ENCODE peak calls at places on chromosome 18, in nine cellular contexts. One of them, this sample, is unnamed.

GRCh38 chr18:23200751-23201150 is 65.5 kb downstream of the CABLES1 start:
- DNase-seq in EL: no peak
- DNase-seq in GM12892: no peak
- DNase-seq in A172: no peak
- DNase-seq in GM23248: no peak
- DNase-seq in kidney epithelial cell: no peak
- DNase-seq in hepatic stellate cell: no peak
- DNase-seq in T-helper 1 cell: no peak
- DNase-seq in stimulated activated CD4-positive, alpha-beta T cell treated with anti-CD3 and anti-CD28 coated beads, Interleukin-1b, Interleukin-23, amount 100 ng/mL, for 48 hours: no peak
- DNase-seq in this sample: peak; percentile 68

GRCh38 chr18:45879681-45880655 is 54.5 kb downstream of the SIGLEC15 start:
- DNase-seq in hepatic stellate cell: peak; percentile 56
- DNase-seq in EL: peak; percentile 59
- DNase-seq in GM12892: peak; percentile 48
- DNase-seq in stimulated activated CD4-positive, alpha-beta T cell treated with anti-CD3 and anti-CD28 coated beads, Interleukin-1b, Interleukin-23, amount 100 ng/mL, for 48 hours: peak; percentile 63
- DNase-seq in kidney epithelial cell: peak; percentile 19
- DNase-seq in A172: peak; percentile 27
- DNase-seq in T-helper 1 cell: peak; percentile 60
- DNase-seq in GM23248: peak; percentile 74
- DNase-seq in this sample: peak; percentile 94

GRCh38 chr18:6975084-6975483 is 142.5 kb downstream of the LAMA1 start:
- DNase-seq in A172: no peak
- DNase-seq in hepatic stellate cell: no peak
- DNase-seq in T-helper 1 cell: no peak
- DNase-seq in stimulated activated CD4-positive, alpha-beta T cell treated with anti-CD3 and anti-CD28 coated beads, Interleukin-1b, Interleukin-23, amount 100 ng/mL, for 48 hours: no peak
- DNase-seq in EL: no peak
- DNase-seq in GM23248: no peak
- DNase-seq in GM12892: no peak
- DNase-seq in kidney epithelial cell: no peak
- DNase-seq in this sample: no peak

GRCh38 chr18:66682855-66683322 is 79.0 kb upstream of the CDH19 start:
- DNase-seq in kidney epithelial cell: no peak
- DNase-seq in hepatic stellate cell: no peak
- DNase-seq in GM23248: no peak
- DNase-seq in T-helper 1 cell: no peak
- DNase-seq in GM12892: no peak
- DNase-seq in A172: no peak
- DNase-seq in EL: no peak
- DNase-seq in stimulated activated CD4-positive, alpha-beta T cell treated with anti-CD3 and anti-CD28 coated beads, Interleukin-1b, Interleukin-23, amount 100 ng/mL, for 48 hours: no peak
- DNase-seq in this sample: no peak

GRCh38 chr18:48841381-48842258 is 109.1 kb downstream of the SMAD7 start:
- DNase-seq in EL: peak; percentile 66
- DNase-seq in kidney epithelial cell: no peak
- DNase-seq in GM12892: no peak
- DNase-seq in GM23248: peak; percentile 77
- DNase-seq in T-helper 1 cell: no peak
- DNase-seq in stimulated activated CD4-positive, alpha-beta T cell treated with anti-CD3 and anti-CD28 coated beads, Interleukin-1b, Interleukin-23, amount 100 ng/mL, for 48 hours: no peak
- DNase-seq in A172: no peak
- DNase-seq in hepatic stellate cell: peak; percentile 68
- DNase-seq in this sample: peak; percentile 69

GRCh38 chr18:43668866-43669265 is 391.6 kb upstream of the SYT4 start:
- DNase-seq in kidney epithelial cell: no peak
- DNase-seq in EL: no peak
- DNase-seq in GM12892: no peak
- DNase-seq in GM23248: no peak
- DNase-seq in stimulated activated CD4-positive, alpha-beta T cell treated with anti-CD3 and anti-CD28 coated beads, Interleukin-1b, Interleukin-23, amount 100 ng/mL, for 48 hours: no peak
- DNase-seq in hepatic stellate cell: no peak
- DNase-seq in T-helper 1 cell: no peak
- DNase-seq in A172: no peak
- DNase-seq in this sample: no peak

GRCh38 chr18:23856466-23857175 is 157.9 kb upstream of the TTC39C start:
- DNase-seq in GM12892: no peak
- DNase-seq in stimulated activated CD4-positive, alpha-beta T cell treated with anti-CD3 and anti-CD28 coated beads, Interleukin-1b, Interleukin-23, amount 100 ng/mL, for 48 hours: no peak
- DNase-seq in GM23248: no peak
- DNase-seq in hepatic stellate cell: no peak
- DNase-seq in EL: peak; percentile 15
- DNase-seq in T-helper 1 cell: no peak
- DNase-seq in A172: peak; percentile 53
- DNase-seq in kidney epithelial cell: no peak
- DNase-seq in this sample: peak; percentile 73

GRCh38 chr18:702957-703659 is 9.3 kb downstream of the ENOSF1 start:
- DNase-seq in EL: peak; percentile 87
- DNase-seq in hepatic stellate cell: peak; percentile 44
- DNase-seq in GM23248: peak; percentile 96
- DNase-seq in kidney epithelial cell: peak; percentile 71
- DNase-seq in GM12892: no peak
- DNase-seq in A172: peak; percentile 86
- DNase-seq in stimulated activated CD4-positive, alpha-beta T cell treated with anti-CD3 and anti-CD28 coated beads, Interleukin-1b, Interleukin-23, amount 100 ng/mL, for 48 hours: no peak
- DNase-seq in T-helper 1 cell: no peak
- DNase-seq in this sample: no peak

GRCh38 chr18:11506871-11507270 is 102.5 kb upstream of the SLC35G4 start:
- DNase-seq in EL: no peak
- DNase-seq in stimulated activated CD4-positive, alpha-beta T cell treated with anti-CD3 and anti-CD28 coated beads, Interleukin-1b, Interleukin-23, amount 100 ng/mL, for 48 hours: no peak
- DNase-seq in kidney epithelial cell: no peak
- DNase-seq in GM23248: no peak
- DNase-seq in GM12892: no peak
- DNase-seq in hepatic stellate cell: no peak
- DNase-seq in T-helper 1 cell: no peak
- DNase-seq in A172: peak; percentile 68
- DNase-seq in this sample: no peak

GRCh38 chr18:72819050-72819449 is 48.7 kb downstream of the NETO1 start:
- DNase-seq in A172: no peak
- DNase-seq in GM12892: no peak
- DNase-seq in EL: no peak
- DNase-seq in stimulated activated CD4-positive, alpha-beta T cell treated with anti-CD3 and anti-CD28 coated beads, Interleukin-1b, Interleukin-23, amount 100 ng/mL, for 48 hours: no peak
- DNase-seq in hepatic stellate cell: no peak
- DNase-seq in T-helper 1 cell: no peak
- DNase-seq in kidney epithelial cell: no peak
- DNase-seq in GM23248: no peak
- DNase-seq in this sample: no peak

GRCh38 chr18:79436556-79437275 is 41.0 kb downstream of the NFATC1 start:
- DNase-seq in hepatic stellate cell: no peak
- DNase-seq in GM12892: no peak
- DNase-seq in kidney epithelial cell: no peak
- DNase-seq in T-helper 1 cell: no peak
- DNase-seq in stimulated activated CD4-positive, alpha-beta T cell treated with anti-CD3 and anti-CD28 coated beads, Interleukin-1b, Interleukin-23, amount 100 ng/mL, for 48 hours: no peak
- DNase-seq in A172: no peak
- DNase-seq in EL: no peak
- DNase-seq in GM23248: no peak
- DNase-seq in this sample: no peak

GRCh38 chr18:31837879-31838278 is 77.2 kb upstream of the SLC25A52 start:
- DNase-seq in T-helper 1 cell: no peak
- DNase-seq in stimulated activated CD4-positive, alpha-beta T cell treated with anti-CD3 and anti-CD28 coated beads, Interleukin-1b, Interleukin-23, amount 100 ng/mL, for 48 hours: no peak
- DNase-seq in GM12892: no peak
- DNase-seq in A172: no peak
- DNase-seq in kidney epithelial cell: no peak
- DNase-seq in GM23248: no peak
- DNase-seq in hepatic stellate cell: no peak
- DNase-seq in EL: no peak
- DNase-seq in this sample: no peak

GRCh38 chr18:67486534-67486933 is 30.0 kb downstream of the DSEL start:
- DNase-seq in GM12892: no peak
- DNase-seq in A172: no peak
- DNase-seq in stimulated activated CD4-positive, alpha-beta T cell treated with anti-CD3 and anti-CD28 coated beads, Interleukin-1b, Interleukin-23, amount 100 ng/mL, for 48 hours: no peak
- DNase-seq in GM23248: no peak
- DNase-seq in T-helper 1 cell: no peak
- DNase-seq in EL: no peak
- DNase-seq in kidney epithelial cell: no peak
- DNase-seq in hepatic stellate cell: no peak
- DNase-seq in this sample: no peak

GRCh38 chr18:21604711-21605110 is 4.2 kb upstream of the ESCO1 start:
- DNase-seq in GM23248: peak; percentile 3
- DNase-seq in kidney epithelial cell: no peak
- DNase-seq in hepatic stellate cell: no peak
- DNase-seq in stimulated activated CD4-positive, alpha-beta T cell treated with anti-CD3 and anti-CD28 coated beads, Interleukin-1b, Interleukin-23, amount 100 ng/mL, for 48 hours: no peak
- DNase-seq in GM12892: no peak
- DNase-seq in A172: no peak
- DNase-seq in T-helper 1 cell: no peak
- DNase-seq in EL: no peak
- DNase-seq in this sample: no peak

GRCh38 chr18:35711227-35711626 is 129.7 kb downstream of the GALNT1 start:
- DNase-seq in T-helper 1 cell: no peak
- DNase-seq in A172: no peak
- DNase-seq in kidney epithelial cell: no peak
- DNase-seq in EL: no peak
- DNase-seq in GM12892: no peak
- DNase-seq in stimulated activated CD4-positive, alpha-beta T cell treated with anti-CD3 and anti-CD28 coated beads, Interleukin-1b, Interleukin-23, amount 100 ng/mL, for 48 hours: no peak
- DNase-seq in hepatic stellate cell: no peak
- DNase-seq in GM23248: no peak
- DNase-seq in this sample: no peak

GRCh38 chr18:57436193-57436964 is 1.2 kb downstream of the ONECUT2 start:
- DNase-seq in stimulated activated CD4-positive, alpha-beta T cell treated with anti-CD3 and anti-CD28 coated beads, Interleukin-1b, Interleukin-23, amount 100 ng/mL, for 48 hours: no peak
- DNase-seq in A172: no peak
- DNase-seq in GM12892: no peak
- DNase-seq in kidney epithelial cell: no peak
- DNase-seq in EL: no peak
- DNase-seq in hepatic stellate cell: no peak
- DNase-seq in GM23248: no peak
- DNase-seq in T-helper 1 cell: no peak
- DNase-seq in this sample: peak; percentile 25

GRCh38 chr18:48418409-48419267 is 9.5 kb upstream of the ZBTB7C start:
- DNase-seq in GM12892: no peak
- DNase-seq in A172: no peak
- DNase-seq in stimulated activated CD4-positive, alpha-beta T cell treated with anti-CD3 and anti-CD28 coated beads, Interleukin-1b, Interleukin-23, amount 100 ng/mL, for 48 hours: no peak
- DNase-seq in T-helper 1 cell: no peak
- DNase-seq in GM23248: no peak
- DNase-seq in hepatic stellate cell: no peak
- DNase-seq in EL: no peak
- DNase-seq in kidney epithelial cell: no peak
- DNase-seq in this sample: no peak

GRCh38 chr18:48913201-48913600 is 37.6 kb downstream of the SMAD7 start:
- DNase-seq in GM12892: no peak
- DNase-seq in EL: no peak
- DNase-seq in T-helper 1 cell: peak; percentile 42
- DNase-seq in stimulated activated CD4-positive, alpha-beta T cell treated with anti-CD3 and anti-CD28 coated beads, Interleukin-1b, Interleukin-23, amount 100 ng/mL, for 48 hours: peak; percentile 45
- DNase-seq in A172: no peak
- DNase-seq in kidney epithelial cell: no peak
- DNase-seq in hepatic stellate cell: no peak
- DNase-seq in GM23248: no peak
- DNase-seq in this sample: peak; percentile 3

GRCh38 chr18:10916387-10916786 is 233.0 kb downstream of the PIEZO2 start:
- DNase-seq in EL: no peak
- DNase-seq in T-helper 1 cell: no peak
- DNase-seq in stimulated activated CD4-positive, alpha-beta T cell treated with anti-CD3 and anti-CD28 coated beads, Interleukin-1b, Interleukin-23, amount 100 ng/mL, for 48 hours: no peak
- DNase-seq in GM12892: no peak
- DNase-seq in hepatic stellate cell: no peak
- DNase-seq in kidney epithelial cell: no peak
- DNase-seq in A172: no peak
- DNase-seq in GM23248: no peak
- DNase-seq in this sample: no peak

GRCh38 chr18:50747849-50748242 is 72.0 kb downstream of the MRO start:
- DNase-seq in GM23248: no peak
- DNase-seq in T-helper 1 cell: no peak
- DNase-seq in A172: no peak
- DNase-seq in stimulated activated CD4-positive, alpha-beta T cell treated with anti-CD3 and anti-CD28 coated beads, Interleukin-1b, Interleukin-23, amount 100 ng/mL, for 48 hours: no peak
- DNase-seq in hepatic stellate cell: no peak
- DNase-seq in EL: no peak
- DNase-seq in GM12892: no peak
- DNase-seq in kidney epithelial cell: no peak
- DNase-seq in this sample: no peak

GRCh38 chr18:5627756-5628511 is 84.1 kb upstream of the EPB41L3 start:
- DNase-seq in GM23248: no peak
- DNase-seq in T-helper 1 cell: no peak
- DNase-seq in GM12892: no peak
- DNase-seq in stimulated activated CD4-positive, alpha-beta T cell treated with anti-CD3 and anti-CD28 coated beads, Interleukin-1b, Interleukin-23, amount 100 ng/mL, for 48 hours: no peak
- DNase-seq in hepatic stellate cell: no peak
- DNase-seq in A172: no peak
- DNase-seq in kidney epithelial cell: no peak
- DNase-seq in EL: no peak
- DNase-seq in this sample: no peak

GRCh38 chr18:55821219-55821618 is 233.2 kb upstream of the TCF4 start:
- DNase-seq in EL: peak; percentile 57
- DNase-seq in GM23248: peak; percentile 72
- DNase-seq in A172: peak; percentile 35
- DNase-seq in GM12892: no peak
- DNase-seq in hepatic stellate cell: peak; percentile 5
- DNase-seq in stimulated activated CD4-positive, alpha-beta T cell treated with anti-CD3 and anti-CD28 coated beads, Interleukin-1b, Interleukin-23, amount 100 ng/mL, for 48 hours: no peak
- DNase-seq in T-helper 1 cell: no peak
- DNase-seq in kidney epithelial cell: peak; percentile 34
- DNase-seq in this sample: no peak

GRCh38 chr18:13570216-13570615 is 156.1 kb downstream of the FAM210A start:
- DNase-seq in hepatic stellate cell: no peak
- DNase-seq in GM23248: no peak
- DNase-seq in EL: no peak
- DNase-seq in T-helper 1 cell: no peak
- DNase-seq in A172: no peak
- DNase-seq in kidney epithelial cell: no peak
- DNase-seq in GM12892: no peak
- DNase-seq in stimulated activated CD4-positive, alpha-beta T cell treated with anti-CD3 and anti-CD28 coated beads, Interleukin-1b, Interleukin-23, amount 100 ng/mL, for 48 hours: no peak
- DNase-seq in this sample: no peak

GRCh38 chr18:6328624-6329016 is 86.1 kb downstream of the L3MBTL4 start:
- DNase-seq in EL: no peak
- DNase-seq in stimulated activated CD4-positive, alpha-beta T cell treated with anti-CD3 and anti-CD28 coated beads, Interleukin-1b, Interleukin-23, amount 100 ng/mL, for 48 hours: no peak
- DNase-seq in GM12892: no peak
- DNase-seq in T-helper 1 cell: no peak
- DNase-seq in GM23248: no peak
- DNase-seq in A172: no peak
- DNase-seq in hepatic stellate cell: no peak
- DNase-seq in kidney epithelial cell: no peak
- DNase-seq in this sample: no peak

This sample was measured in ELF-1.